ENCODE peak calls at places on chromosome 1, in nine cellular contexts. G is HEK293T, T is ELF-1, D is fibroblast of pulmonary artery, R is neural crest cell, X is GM13977, V is fibroblast of gingiva, Q is C1 segment of cervical spinal cord, M is nephron progenitor cell. U is an unnamed sample.

GRCh38 chr1:110880708-110881374 is 7.9 kb downstream of the CD53 start:
- DNase-seq in G (no peak), T (no peak), D (no peak), R (no peak), X (no peak), V (no peak), Q (no peak), M (no peak), U (no peak)

GRCh38 chr1:94095744-94096469 is 25.0 kb downstream of the ABCA4 start:
- DNase-seq in G (no peak), T (no peak), D (peak), R (no peak), X (no peak), V (no peak), Q (no peak), M (no peak), U (no peak)

GRCh38 chr1:20700636-20701215 is 17.1 kb downstream of the KIF17 start:
- DNase-seq in G (no peak), T (no peak), D (no peak), R (no peak), X (no peak), V (no peak), Q (no peak), M (no peak), U (no peak)

GRCh38 chr1:153612755-153613331 is at the start of gene S100A16:
- DNase-seq in G (no peak), T (peak), D (peak), R (no peak), X (no peak), V (peak), Q (no peak), M (peak), U (peak)

GRCh38 chr1:22365331-22366295 is 86.0 kb upstream of the ZBTB40 start:
- DNase-seq in G (no peak), T (no peak), D (no peak), R (no peak), X (no peak), V (no peak), Q (no peak), M (no peak), U (no peak)

GRCh38 chr1:53619811-53620619 is 118.9 kb downstream of the GLIS1 start:
- DNase-seq in G (no peak), T (no peak), D (peak), R (no peak), X (no peak), V (no peak), Q (no peak), M (peak), U (peak)

GRCh38 chr1:36561365-36561731 is 78.6 kb upstream of the CSF3R start:
- DNase-seq in G (no peak), T (no peak), D (no peak), R (no peak), X (no peak), V (no peak), Q (no peak), M (no peak), U (no peak)

GRCh38 chr1:6672558-6672957 is 29.1 kb downstream of the DNAJC11 start:
- DNase-seq in G (no peak), T (peak), D (peak), R (no peak), X (no peak), V (no peak), Q (no peak), M (no peak), U (no peak)

GRCh38 chr1:236425031-236425663 is 31.1 kb downstream of the EDARADD start:
- DNase-seq in G (no peak), T (peak), D (no peak), R (no peak), X (peak), V (no peak), Q (no peak), M (no peak), U (no peak)

GRCh38 chr1:243475966-243476365 is 220.1 kb downstream of the SDCCAG8 start:
- DNase-seq in G (peak), T (peak), D (peak), R (peak), X (peak), V (peak), Q (peak), M (peak), U (no peak)

GRCh38 chr1:8118031-8118451 is 91.9 kb upstream of the ERRFI1 start:
- DNase-seq in G (no peak), T (peak), D (no peak), R (no peak), X (no peak), V (no peak), Q (no peak), M (no peak), U (no peak)

GRCh38 chr1:56820755-56821461 is 1.7 kb upstream of the FYB2 start:
- DNase-seq in G (peak), T (peak), D (peak), R (peak), X (peak), V (peak), Q (peak), M (peak), U (peak)

GRCh38 chr1:172656576-172656975 is 2.3 kb upstream of the FASLG start:
- DNase-seq in G (no peak), T (no peak), D (no peak), R (no peak), X (no peak), V (no peak), Q (no peak), M (no peak), U (no peak)

GRCh38 chr1:41387667-41388091 is 26.4 kb downstream of the FOXO6 start:
- DNase-seq in G (peak), T (peak), D (peak), R (no peak), X (no peak), V (peak), Q (no peak), M (peak), U (peak)

GRCh38 chr1:1858382-1859086 is 32.4 kb downstream of the GNB1 start:
- DNase-seq in G (peak), T (peak), D (peak), R (peak), X (no peak), V (peak), Q (no peak), M (no peak), U (peak)

GRCh38 chr1:99737016-99737415 is 29.4 kb downstream of the FRRS1 start:
- DNase-seq in G (peak), T (peak), D (peak), R (no peak), X (no peak), V (peak), Q (no peak), M (peak), U (peak)

GRCh38 chr1:73998348-73998959 is 199.5 kb downstream of the LRRIQ3 start:
- DNase-seq in G (peak), T (no peak), D (peak), R (no peak), X (peak), V (peak), Q (no peak), M (no peak), U (peak)

GRCh38 chr1:18951818-18952391 is 4.6 kb downstream of the IFFO2 start:
- DNase-seq in G (no peak), T (no peak), D (peak), R (no peak), X (peak), V (no peak), Q (no peak), M (no peak), U (no peak)

GRCh38 chr1:235077571-235078479 is 50.8 kb downstream of the TOMM20 start:
- DNase-seq in G (no peak), T (no peak), D (no peak), R (no peak), X (peak), V (peak), Q (no peak), M (no peak), U (no peak)

GRCh38 chr1:243883551-243883950 is 33.5 kb upstream of the AKT3 start:
- DNase-seq in G (no peak), T (no peak), D (peak), R (no peak), X (no peak), V (peak), Q (no peak), M (no peak), U (peak)

GRCh38 chr1:54225378-54225777 is 25.4 kb downstream of the MRPL37 start:
- DNase-seq in G (no peak), T (no peak), D (no peak), R (no peak), X (no peak), V (no peak), Q (no peak), M (no peak), U (no peak)

GRCh38 chr1:1132042-1132927 is 16.4 kb upstream of the C1orf159 start:
- DNase-seq in G (no peak), T (peak), D (no peak), R (no peak), X (no peak), V (no peak), Q (no peak), M (no peak), U (no peak)

GRCh38 chr1:44660176-44660575 is 14.1 kb downstream of the TMEM53 start:
- DNase-seq in G (no peak), T (no peak), D (peak), R (no peak), X (no peak), V (peak), Q (peak), M (no peak), U (no peak)

GRCh38 chr1:47627016-47627415 is 189.2 kb downstream of the FOXD2 start:
- DNase-seq in G (no peak), T (no peak), D (no peak), R (no peak), X (no peak), V (no peak), Q (no peak), M (no peak), U (no peak)

GRCh38 chr1:176692988-176693696 is 230.2 kb downstream of the PAPPA2 start:
- DNase-seq in G (no peak), T (no peak), D (no peak), R (no peak), X (no peak), V (no peak), Q (no peak), M (no peak), U (no peak)

GRCh38 chr1:43711049-43711448 is 3.7 kb downstream of the ST3GAL3 start:
- DNase-seq in G (no peak), T (no peak), D (peak), R (no peak), X (no peak), V (peak), Q (no peak), M (no peak), U (peak)

GRCh38 chr1:235874226-235874625 is 7.5 kb upstream of the LYST start:
- DNase-seq in G (no peak), T (no peak), D (no peak), R (no peak), X (no peak), V (no peak), Q (no peak), M (no peak), U (no peak)

GRCh38 chr1:220889848-220890287 is 10.6 kb downstream of the HLX start:
- DNase-seq in G (no peak), T (no peak), D (no peak), R (no peak), X (no peak), V (no peak), Q (no peak), M (no peak), U (no peak)

GRCh38 chr1:222643603-222643936 is 25.7 kb downstream of the MIA3 start:
- DNase-seq in G (peak), T (no peak), D (no peak), R (no peak), X (no peak), V (no peak), Q (no peak), M (no peak), U (no peak)